ENCODE peak calls at places on chromosomes 13 and 19, in four cellular contexts. One of them, this sample, is unnamed.

GRCh38 chr19:42386974-42387707 is 3.0 kb downstream of the CNFN start:
- DNase-seq in tibial nerve: peak; percentile 52
- DNase-seq in fibroblast of lung: peak; percentile 30
- DNase-seq in suprapubic skin: no peak
- DNase-seq in this sample: peak; percentile 70

GRCh38 chr13:20160346-20161274 is at the start of gene GJA3:
- DNase-seq in fibroblast of lung: peak; percentile 29
- DNase-seq in suprapubic skin: no peak
- DNase-seq in tibial nerve: no peak
- DNase-seq in this sample: peak; percentile 86

GRCh38 chr19:45528744-45529453 is 21.6 kb downstream of the VASP start:
- DNase-seq in tibial nerve: no peak
- DNase-seq in fibroblast of lung: peak; percentile 27
- DNase-seq in suprapubic skin: no peak
- DNase-seq in this sample: peak; percentile 60

GRCh38 chr13:91544723-91545122 is 146.3 kb downstream of the GPC5 start:
- DNase-seq in suprapubic skin: no peak
- DNase-seq in tibial nerve: no peak
- DNase-seq in fibroblast of lung: no peak
- DNase-seq in this sample: peak; percentile 32

GRCh38 chr13:37656247-37656940 is 57.8 kb upstream of the POSTN start:
- DNase-seq in tibial nerve: no peak
- DNase-seq in suprapubic skin: no peak
- DNase-seq in fibroblast of lung: peak; percentile 96
- DNase-seq in this sample: no peak

GRCh38 chr19:29743681-29744080 is 28.6 kb upstream of the C19orf12 start:
- DNase-seq in tibial nerve: no peak
- DNase-seq in fibroblast of lung: no peak
- DNase-seq in suprapubic skin: no peak
- DNase-seq in this sample: no peak

GRCh38 chr19:55632463-55632834 is 8.1 kb upstream of the ZNF784 start:
- DNase-seq in suprapubic skin: peak; percentile 98
- DNase-seq in fibroblast of lung: peak; percentile 97
- DNase-seq in tibial nerve: peak; percentile 100
- DNase-seq in this sample: peak; percentile 97

GRCh38 chr13:50094615-50095293 is 79.5 kb downstream of the KCNRG start:
- DNase-seq in tibial nerve: no peak
- DNase-seq in suprapubic skin: no peak
- DNase-seq in fibroblast of lung: no peak
- DNase-seq in this sample: no peak

GRCh38 chr19:6529937-6530384 is 865 bp upstream of the TNFSF9 start:
- DNase-seq in suprapubic skin: no peak
- DNase-seq in tibial nerve: no peak
- DNase-seq in fibroblast of lung: no peak
- DNase-seq in this sample: no peak

GRCh38 chr19:49120868-49121267 is 1.5 kb downstream of the PPFIA3 start:
- DNase-seq in fibroblast of lung: no peak
- DNase-seq in suprapubic skin: no peak
- DNase-seq in tibial nerve: no peak
- DNase-seq in this sample: no peak

GRCh38 chr19:7801020-7801570 is 28.9 kb upstream of the EVI5L start:
- DNase-seq in fibroblast of lung: no peak
- DNase-seq in suprapubic skin: no peak
- DNase-seq in tibial nerve: no peak
- DNase-seq in this sample: no peak

GRCh38 chr13:98466634-98467236 is 110.2 kb downstream of the STK24 start:
- DNase-seq in suprapubic skin: no peak
- DNase-seq in tibial nerve: peak; percentile 61
- DNase-seq in fibroblast of lung: peak; percentile 57
- DNase-seq in this sample: peak; percentile 52

GRCh38 chr13:63092461-63092860 is 1676.8 kb upstream of the PCDH20 start:
- DNase-seq in fibroblast of lung: no peak
- DNase-seq in suprapubic skin: no peak
- DNase-seq in tibial nerve: no peak
- DNase-seq in this sample: no peak

GRCh38 chr19:1824252-1824622 is 12.2 kb upstream of the ATP8B3 start:
- DNase-seq in tibial nerve: no peak
- DNase-seq in fibroblast of lung: no peak
- DNase-seq in suprapubic skin: no peak
- DNase-seq in this sample: no peak

GRCh38 chr19:50332264-50333038 is 3.3 kb upstream of the KCNC3 start:
- DNase-seq in fibroblast of lung: no peak
- DNase-seq in suprapubic skin: no peak
- DNase-seq in tibial nerve: no peak
- DNase-seq in this sample: no peak

GRCh38 chr19:42095814-42096230 is 19.9 kb downstream of the ZNF574 start:
- DNase-seq in tibial nerve: no peak
- DNase-seq in suprapubic skin: no peak
- DNase-seq in fibroblast of lung: no peak
- DNase-seq in this sample: peak; percentile 29

GRCh38 chr19:18220632-18221275 is 5.5 kb downstream of the PDE4C start:
- DNase-seq in suprapubic skin: no peak
- DNase-seq in tibial nerve: no peak
- DNase-seq in fibroblast of lung: no peak
- DNase-seq in this sample: no peak

GRCh38 chr13:101473458-101473857 is 21.0 kb downstream of the ITGBL1 start:
- DNase-seq in suprapubic skin: no peak
- DNase-seq in fibroblast of lung: peak; percentile 92
- DNase-seq in tibial nerve: no peak
- DNase-seq in this sample: no peak

GRCh38 chr13:50133277-50133953 is 118.2 kb downstream of the KCNRG start:
- DNase-seq in suprapubic skin: no peak
- DNase-seq in tibial nerve: no peak
- DNase-seq in fibroblast of lung: no peak
- DNase-seq in this sample: no peak

GRCh38 chr19:46537136-46538097 is 41.8 kb upstream of the PNMA8B start:
- DNase-seq in tibial nerve: peak; percentile 72
- DNase-seq in suprapubic skin: no peak
- DNase-seq in fibroblast of lung: peak; percentile 40
- DNase-seq in this sample: peak; percentile 51

GRCh38 chr19:56141416-56141992 is 417 bp downstream of the ZNF444 start:
- DNase-seq in fibroblast of lung: no peak
- DNase-seq in suprapubic skin: no peak
- DNase-seq in tibial nerve: no peak
- DNase-seq in this sample: no peak

GRCh38 chr13:110249326-110249725 is 57.6 kb downstream of the COL4A1 start:
- DNase-seq in suprapubic skin: no peak
- DNase-seq in tibial nerve: no peak
- DNase-seq in fibroblast of lung: no peak
- DNase-seq in this sample: no peak

GRCh38 chr13:51625555-51626345 is 41.5 kb downstream of the WDFY2 start:
- DNase-seq in fibroblast of lung: peak; percentile 51
- DNase-seq in suprapubic skin: no peak
- DNase-seq in tibial nerve: no peak
- DNase-seq in this sample: peak; percentile 56

GRCh38 chr13:24068472-24068871 is 92.0 kb upstream of the SPATA13 start:
- DNase-seq in tibial nerve: no peak
- DNase-seq in fibroblast of lung: no peak
- DNase-seq in suprapubic skin: no peak
- DNase-seq in this sample: no peak

GRCh38 chr13:26561636-26562537 is 4.4 kb downstream of the WASF3 start:
- DNase-seq in suprapubic skin: no peak
- DNase-seq in fibroblast of lung: peak; percentile 46
- DNase-seq in tibial nerve: no peak
- DNase-seq in this sample: peak; percentile 72

GRCh38 chr19:5893907-5894703 is 9.5 kb downstream of the NDUFA11 start:
- DNase-seq in fibroblast of lung: no peak
- DNase-seq in suprapubic skin: no peak
- DNase-seq in tibial nerve: no peak
- DNase-seq in this sample: no peak

GRCh38 chr19:48398329-48399235 is 5.1 kb downstream of the GRIN2D start:
- DNase-seq in suprapubic skin: peak; percentile 89
- DNase-seq in tibial nerve: peak; percentile 62
- DNase-seq in fibroblast of lung: peak; percentile 79
- DNase-seq in this sample: peak; percentile 77

GRCh38 chr19:56839665-56840451 is 668 bp downstream of the PEG3 start:
- DNase-seq in tibial nerve: peak; percentile 86
- DNase-seq in suprapubic skin: peak; percentile 95
- DNase-seq in fibroblast of lung: peak; percentile 91
- DNase-seq in this sample: peak; percentile 96

GRCh38 chr19:28169168-28169862 is 1043.6 kb downstream of the UQCRFS1 start:
- DNase-seq in suprapubic skin: no peak
- DNase-seq in tibial nerve: no peak
- DNase-seq in fibroblast of lung: no peak
- DNase-seq in this sample: peak; percentile 67

GRCh38 chr13:107937841-107938240 is 277.5 kb downstream of the LIG4 start:
- DNase-seq in tibial nerve: no peak
- DNase-seq in fibroblast of lung: no peak
- DNase-seq in suprapubic skin: no peak
- DNase-seq in this sample: no peak

GRCh38 chr19:46691104-46691503 is 25.8 kb downstream of the PRKD2 start:
- DNase-seq in fibroblast of lung: no peak
- DNase-seq in suprapubic skin: no peak
- DNase-seq in tibial nerve: no peak
- DNase-seq in this sample: no peak

GRCh38 chr13:40271511-40271910 is 394.9 kb downstream of the FOXO1 start:
- DNase-seq in suprapubic skin: no peak
- DNase-seq in tibial nerve: peak; percentile 31
- DNase-seq in fibroblast of lung: no peak
- DNase-seq in this sample: no peak
- H3K27ac ChIP-seq in suprapubic skin: peak overlapping the region; percentile 74
- H3K27ac ChIP-seq in tibial nerve: peak overlapping the region; percentile 45
- H3K27ac ChIP-seq in fibroblast of lung: no peak overlapping the region
- H3K27ac ChIP-seq in this sample: no peak overlapping the region

GRCh38 chr19:51701468-51702100 is 8.5 kb downstream of the SPACA6 start:
- DNase-seq in fibroblast of lung: no peak
- DNase-seq in suprapubic skin: no peak
- DNase-seq in tibial nerve: no peak
- DNase-seq in this sample: no peak
- H3K36me3 ChIP-seq in fibroblast of lung: peaks cover 28% of the 10 kb centered on the region
- H3K36me3 ChIP-seq in suprapubic skin: peaks cover 27% of the 10 kb centered on the region
- H3K36me3 ChIP-seq in tibial nerve: peaks cover 55% of the 10 kb centered on the region
- H3K36me3 ChIP-seq in this sample: peaks cover 19% of the 10 kb centered on the region

GRCh38 chr19:31339405-31339804 is 9.8 kb downstream of the TSHZ3 start:
- DNase-seq in tibial nerve: no peak
- DNase-seq in fibroblast of lung: peak; percentile 41
- DNase-seq in suprapubic skin: no peak
- DNase-seq in this sample: no peak

GRCh38 chr19:31334849-31335624 is 14.2 kb downstream of the TSHZ3 start:
- DNase-seq in suprapubic skin: no peak
- DNase-seq in fibroblast of lung: no peak
- DNase-seq in tibial nerve: no peak
- DNase-seq in this sample: no peak

GRCh38 chr19:31338069-31338767 is 11.0 kb downstream of the TSHZ3 start:
- DNase-seq in suprapubic skin: no peak
- DNase-seq in fibroblast of lung: peak; percentile 88
- DNase-seq in tibial nerve: peak; percentile 67
- DNase-seq in this sample: peak; percentile 94

GRCh38 chr19:31335716-31336115 is 13.5 kb downstream of the TSHZ3 start:
- DNase-seq in fibroblast of lung: no peak
- DNase-seq in suprapubic skin: no peak
- DNase-seq in tibial nerve: no peak
- DNase-seq in this sample: no peak

DNA sequence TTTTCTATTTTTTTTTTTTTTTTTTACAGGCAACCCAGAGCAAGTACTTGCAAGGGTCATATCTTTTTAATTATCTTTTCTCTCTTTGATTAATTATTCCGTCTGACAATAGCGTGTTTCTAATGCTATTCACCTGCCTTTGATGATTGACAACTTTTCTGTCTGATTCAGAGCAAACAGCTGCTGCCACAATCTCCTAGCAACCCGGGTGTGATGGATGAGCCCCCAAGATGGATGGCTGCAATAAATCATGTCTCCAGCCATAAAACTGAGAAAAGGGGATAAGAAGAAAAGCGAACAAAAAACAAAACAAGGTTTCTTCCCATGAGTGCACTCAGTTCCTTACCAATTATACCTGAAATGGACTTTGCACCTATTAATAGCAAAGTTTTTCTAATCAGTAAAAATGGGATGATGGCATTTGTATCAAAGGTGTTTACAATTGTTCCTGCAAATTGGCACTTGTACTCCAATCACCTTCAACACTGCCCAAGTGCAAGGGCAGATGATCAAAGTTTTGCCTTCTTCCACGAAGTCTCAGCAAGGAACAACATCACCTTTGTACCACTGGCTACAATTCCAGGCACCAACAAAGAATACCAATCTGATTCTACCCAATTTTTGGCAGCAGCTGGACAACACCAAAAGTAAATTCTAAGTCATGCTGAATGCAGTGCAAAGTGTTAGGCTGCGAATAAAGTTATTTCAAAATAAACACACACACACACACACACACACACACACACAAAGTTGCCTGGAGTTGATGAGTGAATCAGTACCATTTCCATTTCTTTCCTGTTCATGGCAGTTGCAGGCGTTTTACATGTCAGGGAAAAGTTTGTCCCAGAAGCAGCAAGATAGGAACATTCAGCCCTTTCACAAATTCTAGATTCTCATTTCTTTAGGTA is 12.0 kb downstream of the TSHZ3 start:
- DNase-seq in fibroblast of lung: peak; percentile 39
- DNase-seq in suprapubic skin: no peak
- DNase-seq in tibial nerve: no peak
- DNase-seq in this sample: no peak
- H3K4me1 ChIP-seq in fibroblast of lung: peaks cover 27% of the 10 kb centered on the region
- H3K4me1 ChIP-seq in suprapubic skin: peaks cover 23% of the 10 kb centered on the region
- H3K4me1 ChIP-seq in tibial nerve: no peaks in the 10 kb centered on the region
- H3K4me1 ChIP-seq in this sample: peaks cover 22% of the 10 kb centered on the region

DNA sequence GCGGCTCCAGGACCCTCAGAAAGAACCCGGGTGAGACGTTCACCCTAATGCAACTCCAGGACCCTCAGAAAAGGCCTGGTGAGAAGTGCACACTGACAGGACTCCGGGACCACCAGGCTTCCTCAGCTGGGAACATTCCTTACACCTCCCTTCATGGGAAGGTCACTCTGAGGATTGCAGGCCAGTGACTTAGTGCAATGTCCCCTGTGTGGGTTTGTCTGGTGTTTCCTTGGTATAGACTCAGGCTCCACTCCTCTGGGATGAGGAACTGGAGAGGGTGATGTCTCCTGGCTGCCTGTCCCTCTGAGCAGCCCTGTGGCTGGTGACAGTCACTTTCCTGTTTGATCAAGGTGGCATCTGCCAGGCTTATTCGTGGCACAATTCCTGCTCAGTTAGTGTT is 49.7 kb downstream of the TEX29 start:
- DNase-seq in tibial nerve: peak; percentile 1
- DNase-seq in suprapubic skin: no peak
- DNase-seq in fibroblast of lung: no peak
- DNase-seq in this sample: no peak
- H3K27ac ChIP-seq in tibial nerve: no peak overlapping the region
- H3K27ac ChIP-seq in suprapubic skin: no peak overlapping the region
- H3K27ac ChIP-seq in fibroblast of lung: no peak overlapping the region
- H3K27ac ChIP-seq in this sample: no peak overlapping the region

GRCh38 chr13:113356594-113356993 is 7.3 kb downstream of the GRTP1 start:
- DNase-seq in tibial nerve: no peak
- DNase-seq in fibroblast of lung: no peak
- DNase-seq in suprapubic skin: no peak
- DNase-seq in this sample: no peak
- H3K36me3 ChIP-seq in tibial nerve: peaks cover 17% of the 10 kb centered on the region
- H3K36me3 ChIP-seq in fibroblast of lung: no peaks in the 10 kb centered on the region
- H3K36me3 ChIP-seq in suprapubic skin: peaks cover 6% of the 10 kb centered on the region
- H3K36me3 ChIP-seq in this sample: no peaks in the 10 kb centered on the region

DNA sequence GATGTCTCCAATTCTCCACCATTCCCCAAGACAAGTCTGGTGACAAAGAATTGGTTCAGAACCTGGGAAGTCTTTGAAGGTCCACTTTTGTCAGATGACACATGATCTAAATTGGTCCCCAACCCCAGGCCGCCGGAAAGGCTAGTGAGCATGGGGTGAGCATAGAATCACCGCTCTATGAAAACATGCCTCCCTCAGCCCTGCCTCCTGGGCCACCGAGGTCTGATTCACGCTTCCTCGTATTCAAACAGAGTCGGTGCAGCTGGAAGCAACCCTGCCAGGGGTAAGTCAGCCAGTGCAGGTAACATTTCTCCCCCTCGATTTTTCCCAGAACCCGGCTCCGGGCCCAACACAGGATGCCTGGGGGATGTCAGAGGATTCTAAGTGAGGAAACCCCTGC is 33.9 kb upstream of the KLF2 start:
- DNase-seq in suprapubic skin: no peak
- DNase-seq in tibial nerve: no peak
- DNase-seq in fibroblast of lung: no peak
- DNase-seq in this sample: no peak
- H3K4me1 ChIP-seq in suprapubic skin: peaks cover 29% of the 10 kb centered on the region
- H3K4me1 ChIP-seq in tibial nerve: no peaks in the 10 kb centered on the region
- H3K4me1 ChIP-seq in fibroblast of lung: peaks cover 9% of the 10 kb centered on the region
- H3K4me1 ChIP-seq in this sample: peaks cover 23% of the 10 kb centered on the region

This sample was measured in cardiac muscle cell.